ENCODE peak calls at places on chromosomes 2 and 18, in nine cellular contexts. One of them, this sample, is unnamed. For H3K9me3, H3K27me3 and H3K4me1, the result is how much of the 10 kb centered on the place peaks cover.

GRCh38 chr2:65554765-65555561 is 122.6 kb upstream of the SPRED2 start:
- DNase-seq in left ventricle myocardium inferior: no peak
- DNase-seq in HepG2: no peak
- DNase-seq in spleen: no peak
- DNase-seq in fibroblast of lung: no peak
- DNase-seq in GM12878: peak
- DNase-seq in upper lobe of right lung: no peak
- DNase-seq in mammary epithelial cell: peak
- DNase-seq in neuronal stem cell: no peak
- DNase-seq in this sample: no peak

GRCh38 chr18:35029103-35029502 is 12.1 kb upstream of the MAPRE2 start:
- DNase-seq in left ventricle myocardium inferior: peak
- DNase-seq in HepG2: no peak
- DNase-seq in spleen: no peak
- DNase-seq in fibroblast of lung: peak
- DNase-seq in GM12878: no peak
- DNase-seq in upper lobe of right lung: no peak
- DNase-seq in mammary epithelial cell: no peak
- DNase-seq in neuronal stem cell: no peak
- DNase-seq in this sample: no peak

GRCh38 chr2:1731963-1732768 is 12.1 kb downstream of the PXDN start:
- DNase-seq in left ventricle myocardium inferior: peak
- DNase-seq in HepG2: no peak
- DNase-seq in spleen: no peak
- DNase-seq in fibroblast of lung: peak
- DNase-seq in GM12878: no peak
- DNase-seq in upper lobe of right lung: no peak
- DNase-seq in mammary epithelial cell: no peak
- DNase-seq in neuronal stem cell: no peak
- DNase-seq in this sample: no peak

GRCh38 chr2:246489-247145 is 17.2 kb downstream of the SH3YL1 start:
- DNase-seq in left ventricle myocardium inferior: no peak
- DNase-seq in HepG2: peak
- DNase-seq in spleen: no peak
- DNase-seq in fibroblast of lung: peak
- DNase-seq in GM12878: no peak
- DNase-seq in upper lobe of right lung: no peak
- DNase-seq in mammary epithelial cell: peak
- DNase-seq in neuronal stem cell: no peak
- DNase-seq in this sample: no peak

GRCh38 chr18:48885266-48885950 is 65.4 kb downstream of the SMAD7 start:
- DNase-seq in left ventricle myocardium inferior: no peak
- DNase-seq in HepG2: no peak
- DNase-seq in spleen: peak
- DNase-seq in fibroblast of lung: no peak
- DNase-seq in GM12878: no peak
- DNase-seq in upper lobe of right lung: peak
- DNase-seq in mammary epithelial cell: no peak
- DNase-seq in neuronal stem cell: no peak
- DNase-seq in this sample: no peak

GRCh38 chr2:216575465-216575864 is 57.8 kb upstream of the IGFBP2 start:
- DNase-seq in left ventricle myocardium inferior: no peak
- DNase-seq in HepG2: no peak
- DNase-seq in spleen: no peak
- DNase-seq in fibroblast of lung: no peak
- DNase-seq in GM12878: no peak
- DNase-seq in upper lobe of right lung: no peak
- DNase-seq in mammary epithelial cell: no peak
- DNase-seq in neuronal stem cell: no peak
- DNase-seq in this sample: no peak

GRCh38 chr2:77519164-77519887 is 2.9 kb downstream of the LRRTM4 start:
- DNase-seq in left ventricle myocardium inferior: no peak
- DNase-seq in HepG2: no peak
- DNase-seq in spleen: no peak
- DNase-seq in fibroblast of lung: no peak
- DNase-seq in GM12878: no peak
- DNase-seq in upper lobe of right lung: no peak
- DNase-seq in mammary epithelial cell: no peak
- DNase-seq in neuronal stem cell: no peak
- DNase-seq in this sample: no peak

GRCh38 chr2:127859712-127860085 is 1.7 kb upstream of the POLR2D start:
- DNase-seq in left ventricle myocardium inferior: peak
- DNase-seq in HepG2: peak
- DNase-seq in spleen: peak
- DNase-seq in fibroblast of lung: no peak
- DNase-seq in GM12878: no peak
- DNase-seq in upper lobe of right lung: peak
- DNase-seq in mammary epithelial cell: peak
- DNase-seq in neuronal stem cell: no peak
- DNase-seq in this sample: no peak

GRCh38 chr2:173884403-173884802 is 80.8 kb downstream of the SP3 start:
- DNase-seq in left ventricle myocardium inferior: peak
- DNase-seq in HepG2: peak
- DNase-seq in spleen: peak
- DNase-seq in fibroblast of lung: peak
- DNase-seq in GM12878: no peak
- DNase-seq in upper lobe of right lung: peak
- DNase-seq in mammary epithelial cell: peak
- DNase-seq in neuronal stem cell: peak
- DNase-seq in this sample: peak

GRCh38 chr2:24190503-24190902 is 15.7 kb downstream of the FAM228A start:
- DNase-seq in left ventricle myocardium inferior: no peak
- DNase-seq in HepG2: no peak
- DNase-seq in spleen: no peak
- DNase-seq in fibroblast of lung: no peak
- DNase-seq in GM12878: no peak
- DNase-seq in upper lobe of right lung: no peak
- DNase-seq in mammary epithelial cell: no peak
- DNase-seq in neuronal stem cell: no peak
- DNase-seq in this sample: no peak

GRCh38 chr2:142130111-142131015 is 453 bp downstream of the LRP1B start:
- DNase-seq in left ventricle myocardium inferior: peak
- DNase-seq in HepG2: peak
- DNase-seq in spleen: peak
- DNase-seq in fibroblast of lung: peak
- DNase-seq in GM12878: no peak
- DNase-seq in upper lobe of right lung: peak
- DNase-seq in mammary epithelial cell: peak
- DNase-seq in neuronal stem cell: peak
- DNase-seq in this sample: peak

GRCh38 chr2:234983011-234983726 is 31.4 kb downstream of the SH3BP4 start:
- DNase-seq in left ventricle myocardium inferior: no peak
- DNase-seq in HepG2: no peak
- DNase-seq in spleen: no peak
- DNase-seq in fibroblast of lung: no peak
- DNase-seq in GM12878: no peak
- DNase-seq in upper lobe of right lung: no peak
- DNase-seq in mammary epithelial cell: no peak
- DNase-seq in neuronal stem cell: no peak
- DNase-seq in this sample: no peak

GRCh38 chr18:79788096-79789085 is 9.3 kb upstream of the KCNG2 start:
- DNase-seq in left ventricle myocardium inferior: no peak
- DNase-seq in HepG2: no peak
- DNase-seq in spleen: peak
- DNase-seq in fibroblast of lung: no peak
- DNase-seq in GM12878: no peak
- DNase-seq in upper lobe of right lung: peak
- DNase-seq in mammary epithelial cell: no peak
- DNase-seq in neuronal stem cell: no peak
- DNase-seq in this sample: no peak

GRCh38 chr2:86223098-86223681 is 23.9 kb downstream of the MRPL35 start:
- DNase-seq in left ventricle myocardium inferior: peak
- DNase-seq in HepG2: no peak
- DNase-seq in spleen: no peak
- DNase-seq in fibroblast of lung: peak
- DNase-seq in GM12878: no peak
- DNase-seq in upper lobe of right lung: no peak
- DNase-seq in mammary epithelial cell: no peak
- DNase-seq in neuronal stem cell: no peak
- DNase-seq in this sample: no peak

GRCh38 chr2:241836257-241836656 is 22.4 kb downstream of the PDCD1 start:
- DNase-seq in left ventricle myocardium inferior: no peak
- DNase-seq in HepG2: no peak
- DNase-seq in spleen: no peak
- DNase-seq in fibroblast of lung: no peak
- DNase-seq in GM12878: no peak
- DNase-seq in upper lobe of right lung: no peak
- DNase-seq in mammary epithelial cell: no peak
- DNase-seq in neuronal stem cell: no peak
- DNase-seq in this sample: no peak

GRCh38 chr18:36321636-36322407 is 24.3 kb downstream of the FHOD3 start:
- DNase-seq in left ventricle myocardium inferior: no peak
- DNase-seq in HepG2: no peak
- DNase-seq in spleen: no peak
- DNase-seq in fibroblast of lung: no peak
- DNase-seq in GM12878: no peak
- DNase-seq in upper lobe of right lung: no peak
- DNase-seq in mammary epithelial cell: peak
- DNase-seq in neuronal stem cell: no peak
- DNase-seq in this sample: no peak

GRCh38 chr18:49628993-49629795 is 67.3 kb downstream of the LIPG start:
- DNase-seq in left ventricle myocardium inferior: peak
- DNase-seq in HepG2: peak
- DNase-seq in spleen: no peak
- DNase-seq in fibroblast of lung: peak
- DNase-seq in GM12878: no peak
- DNase-seq in upper lobe of right lung: no peak
- DNase-seq in mammary epithelial cell: no peak
- DNase-seq in neuronal stem cell: no peak
- DNase-seq in this sample: no peak

GRCh38 chr18:51029694-51030536 is at the start of gene SMAD4:
- DNase-seq in left ventricle myocardium inferior: peak
- DNase-seq in HepG2: peak
- DNase-seq in spleen: peak
- DNase-seq in fibroblast of lung: peak
- DNase-seq in GM12878: peak
- DNase-seq in upper lobe of right lung: peak
- DNase-seq in mammary epithelial cell: peak
- DNase-seq in neuronal stem cell: peak
- DNase-seq in this sample: peak
- H3K9me3 ChIP-seq in left ventricle myocardium inferior: under half
- H3K9me3 ChIP-seq in HepG2: under half
- H3K9me3 ChIP-seq in spleen: under half
- H3K9me3 ChIP-seq in fibroblast of lung: under half
- H3K9me3 ChIP-seq in GM12878: under half
- H3K9me3 ChIP-seq in upper lobe of right lung: under half
- H3K9me3 ChIP-seq in mammary epithelial cell: under half
- H3K9me3 ChIP-seq in neuronal stem cell: under half
- H3K9me3 ChIP-seq in this sample: under half

GRCh38 chr18:13221821-13222220 is 3.3 kb downstream of the LDLRAD4 start:
- DNase-seq in left ventricle myocardium inferior: peak
- DNase-seq in HepG2: no peak
- DNase-seq in spleen: no peak
- DNase-seq in fibroblast of lung: peak
- DNase-seq in GM12878: no peak
- DNase-seq in upper lobe of right lung: no peak
- DNase-seq in mammary epithelial cell: no peak
- DNase-seq in neuronal stem cell: no peak
- DNase-seq in this sample: no peak

GRCh38 chr18:13219012-13219396 is 444 bp downstream of the LDLRAD4 start:
- DNase-seq in left ventricle myocardium inferior: no peak
- DNase-seq in HepG2: no peak
- DNase-seq in spleen: no peak
- DNase-seq in fibroblast of lung: no peak
- DNase-seq in GM12878: no peak
- DNase-seq in upper lobe of right lung: no peak
- DNase-seq in mammary epithelial cell: no peak
- DNase-seq in neuronal stem cell: no peak
- DNase-seq in this sample: no peak

GRCh38 chr18:13219576-13219975 is 1.0 kb downstream of the LDLRAD4 start:
- DNase-seq in left ventricle myocardium inferior: no peak
- DNase-seq in HepG2: no peak
- DNase-seq in spleen: no peak
- DNase-seq in fibroblast of lung: no peak
- DNase-seq in GM12878: no peak
- DNase-seq in upper lobe of right lung: no peak
- DNase-seq in mammary epithelial cell: no peak
- DNase-seq in neuronal stem cell: no peak
- DNase-seq in this sample: no peak

GRCh38 chr18:13218376-13219011 is at the start of gene LDLRAD4:
- DNase-seq in left ventricle myocardium inferior: peak
- DNase-seq in HepG2: no peak
- DNase-seq in spleen: no peak
- DNase-seq in fibroblast of lung: no peak
- DNase-seq in GM12878: no peak
- DNase-seq in upper lobe of right lung: no peak
- DNase-seq in mammary epithelial cell: no peak
- DNase-seq in neuronal stem cell: peak
- DNase-seq in this sample: no peak

DNA sequence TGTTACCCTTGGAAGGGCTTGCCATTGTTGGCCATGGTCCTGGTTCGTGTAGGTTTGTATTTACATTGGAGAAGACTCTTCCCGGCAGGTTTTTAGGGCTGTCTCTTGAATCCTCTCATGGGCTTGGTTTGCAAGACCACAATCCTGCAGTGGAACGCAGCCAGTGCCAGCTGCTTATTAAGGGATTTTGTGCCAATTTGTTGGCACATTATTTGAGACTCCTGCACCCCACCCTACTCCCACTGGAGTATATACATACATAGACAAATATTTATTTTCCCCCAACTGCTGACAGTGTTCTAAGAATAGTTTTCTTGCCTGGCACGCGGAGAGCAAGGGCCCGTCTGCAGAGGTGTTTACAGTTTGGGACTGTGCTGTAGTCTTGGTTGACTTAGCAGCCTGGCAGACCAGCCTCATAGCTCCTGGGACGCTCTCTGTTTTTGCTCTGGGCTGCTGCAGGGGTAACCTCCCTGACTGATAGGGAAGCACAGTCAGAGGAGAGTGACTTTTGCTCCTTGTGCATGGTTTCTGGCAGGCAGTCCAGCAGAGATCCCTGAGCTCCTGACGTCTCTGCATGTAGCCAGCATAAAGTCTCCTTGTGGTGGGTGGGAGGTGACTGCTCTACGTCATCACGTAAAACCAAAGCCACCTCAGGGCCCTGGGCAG is 1.9 kb downstream of the LDLRAD4 start:
- DNase-seq in left ventricle myocardium inferior: peak
- DNase-seq in HepG2: no peak
- DNase-seq in spleen: no peak
- DNase-seq in fibroblast of lung: no peak
- DNase-seq in GM12878: no peak
- DNase-seq in upper lobe of right lung: no peak
- DNase-seq in mammary epithelial cell: no peak
- DNase-seq in neuronal stem cell: no peak
- DNase-seq in this sample: no peak
- H3K27me3 ChIP-seq in left ventricle myocardium inferior: under half
- H3K27me3 ChIP-seq in HepG2: under half
- H3K27me3 ChIP-seq in spleen: under half
- H3K27me3 ChIP-seq in fibroblast of lung: under half
- H3K27me3 ChIP-seq in GM12878: under half
- H3K27me3 ChIP-seq in upper lobe of right lung: under half
- H3K27me3 ChIP-seq in mammary epithelial cell: under half
- H3K27me3 ChIP-seq in neuronal stem cell: half or more
- H3K27me3 ChIP-seq in this sample: under half

GRCh38 chr2:201194097-201194496 is 11.2 kb downstream of the CASP10 start:
- DNase-seq in left ventricle myocardium inferior: no peak
- DNase-seq in HepG2: no peak
- DNase-seq in spleen: no peak
- DNase-seq in fibroblast of lung: no peak
- DNase-seq in GM12878: peak
- DNase-seq in upper lobe of right lung: no peak
- DNase-seq in mammary epithelial cell: no peak
- DNase-seq in neuronal stem cell: no peak
- DNase-seq in this sample: no peak
- H3K4me1 ChIP-seq in left ventricle myocardium inferior: half or more
- H3K4me1 ChIP-seq in HepG2: under half
- H3K4me1 ChIP-seq in spleen: under half
- H3K4me1 ChIP-seq in fibroblast of lung: under half
- H3K4me1 ChIP-seq in GM12878: under half
- H3K4me1 ChIP-seq in upper lobe of right lung: under half
- H3K4me1 ChIP-seq in mammary epithelial cell: under half
- H3K4me1 ChIP-seq in neuronal stem cell: under half
- H3K4me1 ChIP-seq in this sample: under half

GRCh38 chr2:13558368-13558767 is 841.6 kb downstream of the TRIB2 start:
- DNase-seq in left ventricle myocardium inferior: no peak
- DNase-seq in HepG2: peak
- DNase-seq in spleen: no peak
- DNase-seq in fibroblast of lung: peak
- DNase-seq in GM12878: no peak
- DNase-seq in upper lobe of right lung: no peak
- DNase-seq in mammary epithelial cell: peak
- DNase-seq in neuronal stem cell: no peak
- DNase-seq in this sample: no peak
- H3K9me3 ChIP-seq in left ventricle myocardium inferior: under half
- H3K9me3 ChIP-seq in HepG2: half or more
- H3K9me3 ChIP-seq in spleen: under half
- H3K9me3 ChIP-seq in fibroblast of lung: under half
- H3K9me3 ChIP-seq in GM12878: under half
- H3K9me3 ChIP-seq in upper lobe of right lung: under half
- H3K9me3 ChIP-seq in mammary epithelial cell: under half
- H3K9me3 ChIP-seq in neuronal stem cell: under half
- H3K9me3 ChIP-seq in this sample: under half